ENCODE peak calls at places on chromosomes 7 and 10, in seven cellular contexts. P is neural progenitor cell; C is naive thymus-derived CD4-positive, alpha-beta T cell; U is iPS DF 6.9; F is left ventricle myocardium inferior; S is BJ; Y is stomach. A is an unnamed sample.

GRCh38 chr7:127486654-127487053 is 94.1 kb upstream of the ZNF800 start:
- DNase-seq in P (peak; percentile 4), C (no peak), U (no peak), F (no peak), S (no peak), Y (no peak), A (no peak)

GRCh38 chr7:78134256-78134655 is 335.7 kb downstream of the PHTF2 start:
- DNase-seq in P (peak; percentile 37), C (no peak), U (no peak), F (no peak), S (peak; percentile 51), Y (no peak), A (peak; percentile 39)

GRCh38 chr7:44801890-44802289 is 5.4 kb downstream of the PPIA start:
- DNase-seq in P (no peak), C (no peak), U (no peak), F (no peak), S (no peak), Y (no peak), A (no peak)

GRCh38 chr7:44587843-44588711 is 6.0 kb upstream of the TMED4 start:
- DNase-seq in P (no peak), C (peak; percentile 61), U (no peak), F (no peak), S (no peak), Y (peak; percentile 54), A (no peak)

GRCh38 chr7:151426486-151426905 is 13.4 kb downstream of the CRYGN start:
- DNase-seq in P (no peak), C (no peak), U (no peak), F (peak; percentile 63), S (peak; percentile 49), Y (peak; percentile 46), A (peak; percentile 80)

GRCh38 chr7:44065431-44066110 is at the start of gene PGAM2:
- DNase-seq in P (peak; percentile 82), C (no peak), U (no peak), F (peak; percentile 87), S (no peak), Y (no peak), A (no peak)

GRCh38 chr7:18087031-18087686 is 59.5 kb upstream of the PRPS1L1 start:
- DNase-seq in P (peak; percentile 50), C (no peak), U (no peak), F (peak; percentile 15), S (no peak), Y (no peak), A (no peak)

GRCh38 chr10:49273082-49273465 is 25.9 kb upstream of the C10orf71 start:
- DNase-seq in P (no peak), C (no peak), U (no peak), F (no peak), S (no peak), Y (no peak), A (no peak)

GRCh38 chr10:87661861-87662785 is 2.4 kb downstream of the PAPSS2 start:
- DNase-seq in P (no peak), C (no peak), U (no peak), F (no peak), S (no peak), Y (no peak), A (no peak)

GRCh38 chr10:52805414-52806285 is 33.1 kb upstream of the MBL2 start:
- DNase-seq in P (no peak), C (no peak), U (no peak), F (no peak), S (no peak), Y (no peak), A (no peak)

GRCh38 chr7:127782550-127783266 is 130.7 kb downstream of the SND1 start:
- DNase-seq in P (no peak), C (no peak), U (no peak), F (no peak), S (no peak), Y (no peak), A (no peak)

GRCh38 chr10:94328613-94329012 is 34.1 kb downstream of the NOC3L start:
- DNase-seq in P (no peak), C (no peak), U (no peak), F (no peak), S (no peak), Y (no peak), A (no peak)

GRCh38 chr7:132394283-132395003 is 181.8 kb downstream of the PLXNA4 start:
- DNase-seq in P (no peak), C (peak; percentile 40), U (no peak), F (no peak), S (no peak), Y (no peak), A (no peak)

GRCh38 chr10:69631566-69631965 is 1.5 kb downstream of the FAM241B start:
- DNase-seq in P (no peak), C (no peak), U (no peak), F (no peak), S (no peak), Y (peak; percentile 15), A (no peak)

GRCh38 chr10:69629897-69630650 is at the start of gene FAM241B:
- DNase-seq in P (peak; percentile 90), C (peak; percentile 73), U (no peak), F (peak; percentile 33), S (no peak), Y (peak; percentile 80), A (no peak)

GRCh38 chr10:69628876-69629275 is 1.2 kb upstream of the FAM241B start:
- DNase-seq in P (no peak), C (no peak), U (no peak), F (no peak), S (no peak), Y (peak; percentile 17), A (no peak)

GRCh38 chr10:69630651-69631400 is 779 bp downstream of the FAM241B start:
- DNase-seq in P (no peak), C (no peak), U (no peak), F (no peak), S (no peak), Y (no peak), A (no peak)

GRCh38 chr10:69629519-69629896 is 539 bp upstream of the FAM241B start:
- DNase-seq in P (no peak), C (no peak), U (no peak), F (no peak), S (no peak), Y (no peak), A (no peak)
- H3K4me3 ChIP-seq in P (peak overlapping the region; percentile 96), C (peak overlapping the region; percentile 50), U (peak overlapping the region; percentile 43), F (peak overlapping the region; percentile 71), S (peak overlapping the region; percentile 48), Y (peak overlapping the region; percentile 79), A (no peak overlapping the region)

GRCh38 chr10:98404571-98405396 is 10.2 kb downstream of the PYROXD2 start:
- DNase-seq in P (no peak), C (no peak), U (no peak), F (no peak), S (peak; percentile 60), Y (no peak), A (no peak)
- H3K27me3 ChIP-seq in P (no peaks in the 10 kb centered on the region), C (no peaks in the 10 kb centered on the region), U (no peaks in the 10 kb centered on the region), F (no peaks in the 10 kb centered on the region), S (no peaks in the 10 kb centered on the region), Y (no peaks in the 10 kb centered on the region), A (no peaks in the 10 kb centered on the region)

GRCh38 chr7:55021053-55021452 is 2.2 kb downstream of the EGFR start:
- DNase-seq in P (no peak), C (no peak), U (no peak), F (no peak), S (no peak), Y (no peak), A (no peak)
- H3K4me3 ChIP-seq in P (no peak overlapping the region), C (no peak overlapping the region), U (no peak overlapping the region), F (peak overlapping the region; percentile 85), S (peak overlapping the region; percentile 87), Y (peak overlapping the region; percentile 82), A (peak overlapping the region; percentile 77)

GRCh38 chr10:101250136-101250535 is 20.9 kb upstream of the LBX1 start:
- DNase-seq in P (no peak), C (no peak), U (no peak), F (no peak), S (no peak), Y (no peak), A (no peak)
- H3K27me3 ChIP-seq in P (peaks cover 90% of the 10 kb centered on the region), C (peaks cover 3% of the 10 kb centered on the region), U (no peaks in the 10 kb centered on the region), F (peaks cover 99% of the 10 kb centered on the region), S (peaks cover 19% of the 10 kb centered on the region), Y (peaks cover 5% of the 10 kb centered on the region), A (peaks cover 49% of the 10 kb centered on the region)

DNA sequence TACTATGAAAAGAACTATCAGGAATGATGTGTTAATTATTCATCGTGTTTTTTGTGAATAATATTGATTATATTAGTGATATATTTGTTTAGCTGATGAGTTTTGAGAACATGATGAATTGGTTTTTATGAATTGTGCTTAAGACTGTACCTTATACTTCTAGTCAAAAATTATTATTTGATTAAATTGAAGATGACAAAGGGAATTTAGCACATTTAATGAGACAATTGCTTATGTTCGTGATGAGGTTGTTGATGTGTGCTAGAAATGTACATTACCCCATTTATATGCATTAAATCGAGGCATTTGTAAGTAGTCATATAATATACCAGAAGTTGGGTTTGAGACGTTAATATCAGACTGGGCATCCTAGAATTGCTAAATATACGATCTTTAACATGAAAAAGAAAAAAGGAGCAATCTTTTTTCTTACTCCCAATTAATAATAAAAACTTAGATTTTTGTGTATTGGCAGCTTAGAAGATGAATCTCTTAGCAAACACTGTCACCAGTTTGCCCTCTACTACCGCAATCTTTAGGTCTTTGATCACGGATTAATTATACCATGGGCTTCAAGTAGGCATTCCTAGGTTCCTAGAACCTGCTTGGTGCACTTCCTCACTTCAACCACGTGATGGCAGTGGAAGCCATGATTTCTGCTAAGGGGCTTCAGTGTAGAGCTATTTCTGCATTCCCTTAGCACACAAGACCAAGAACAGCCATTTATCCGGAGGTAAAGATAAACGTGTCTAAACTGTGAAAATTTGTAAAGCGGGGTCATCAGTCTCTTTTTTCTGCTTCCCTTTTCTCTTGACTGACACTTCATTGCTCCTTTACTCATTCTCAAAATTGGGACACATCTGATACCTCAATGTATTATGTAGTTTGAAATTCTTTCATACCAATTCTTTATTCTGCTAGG is 1.6 kb downstream of the KLHDC10 start:
- DNase-seq in P (peak; percentile 90), C (peak; percentile 61), U (peak; percentile 63), F (no peak), S (no peak), Y (peak; percentile 51), A (peak; percentile 80)
- H3K4me3 ChIP-seq in P (peak overlapping the region; percentile 81), C (peak overlapping the region; percentile 54), U (no peak overlapping the region), F (peak overlapping the region; percentile 97), S (peak overlapping the region; percentile 84), Y (peak overlapping the region; percentile 95), A (peak overlapping the region; percentile 92)

GRCh38 chr7:156036153-156036552 is 223.9 kb upstream of the SHH start:
- DNase-seq in P (no peak), C (no peak), U (no peak), F (no peak), S (no peak), Y (no peak), A (no peak)
- H3K27me3 ChIP-seq in P (no peaks in the 10 kb centered on the region), C (no peaks in the 10 kb centered on the region), U (no peaks in the 10 kb centered on the region), F (peaks cover 70% of the 10 kb centered on the region), S (no peaks in the 10 kb centered on the region), Y (no peaks in the 10 kb centered on the region), A (no peaks in the 10 kb centered on the region)

DNA sequence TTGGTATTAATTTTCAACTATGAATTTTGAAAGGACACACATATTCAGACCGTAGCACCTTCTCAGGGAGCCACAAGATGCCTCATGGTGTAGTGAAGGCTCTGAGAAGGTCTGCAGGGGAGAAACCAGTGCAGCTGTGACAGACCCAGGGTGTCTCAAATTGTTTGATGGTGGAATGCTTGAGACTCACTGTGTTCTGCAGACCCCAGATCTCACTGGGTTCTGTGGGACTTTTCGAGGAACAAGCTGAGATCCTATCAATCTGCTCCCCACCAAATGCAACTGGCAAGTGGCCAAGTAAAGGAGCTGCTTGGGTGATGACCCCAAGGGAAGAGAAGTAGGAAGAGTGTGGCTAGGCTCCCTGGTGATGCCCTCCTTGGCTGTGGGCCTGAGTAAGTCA is 130.5 kb upstream of the UNC5B start:
- DNase-seq in P (no peak), C (no peak), U (no peak), F (no peak), S (no peak), Y (peak; percentile 22), A (no peak)
- H3K4me3 ChIP-seq in P (no peak overlapping the region), C (no peak overlapping the region), U (no peak overlapping the region), F (no peak overlapping the region), S (no peak overlapping the region), Y (no peak overlapping the region), A (no peak overlapping the region)